ENCODE peak calls at places on chromosomes 3 and 15, in ten cellular contexts. One of them, this sample, is unnamed. For H3K4me1 and H3K36me3, the result is how much of the 10 kb centered on the place peaks cover.

GRCh38 chr3:39814007-39814406 is 4.6 kb downstream of the MYRIP start:
- DNase-seq in aorta: no peak
- DNase-seq in CD4-positive, CD25-positive, alpha-beta regulatory T cell: no peak
- DNase-seq in GM12878: no peak
- DNase-seq in colonic mucosa: no peak
- DNase-seq in neuronal stem cell: no peak
- DNase-seq in mammary epithelial cell: no peak
- DNase-seq in left lung: no peak
- DNase-seq in PC-3: no peak
- DNase-seq in IMR-90: no peak
- DNase-seq in this sample: no peak

GRCh38 chr3:51568041-51568440 is 29.5 kb downstream of the RAD54L2 start:
- DNase-seq in aorta: no peak
- DNase-seq in CD4-positive, CD25-positive, alpha-beta regulatory T cell: no peak
- DNase-seq in GM12878: no peak
- DNase-seq in colonic mucosa: no peak
- DNase-seq in neuronal stem cell: no peak
- DNase-seq in mammary epithelial cell: no peak
- DNase-seq in left lung: no peak
- DNase-seq in PC-3: no peak
- DNase-seq in IMR-90: no peak
- DNase-seq in this sample: no peak

GRCh38 chr15:90560229-90560771 is 30.6 kb downstream of the CRTC3 start:
- DNase-seq in aorta: no peak
- DNase-seq in CD4-positive, CD25-positive, alpha-beta regulatory T cell: no peak
- DNase-seq in GM12878: no peak
- DNase-seq in colonic mucosa: peak
- DNase-seq in neuronal stem cell: no peak
- DNase-seq in mammary epithelial cell: peak
- DNase-seq in left lung: no peak
- DNase-seq in PC-3: no peak
- DNase-seq in IMR-90: peak
- DNase-seq in this sample: no peak

GRCh38 chr15:48800245-48800644 is 10.6 kb downstream of the CEP152 start:
- DNase-seq in aorta: no peak
- DNase-seq in CD4-positive, CD25-positive, alpha-beta regulatory T cell: no peak
- DNase-seq in GM12878: no peak
- DNase-seq in colonic mucosa: no peak
- DNase-seq in neuronal stem cell: no peak
- DNase-seq in mammary epithelial cell: no peak
- DNase-seq in left lung: no peak
- DNase-seq in PC-3: no peak
- DNase-seq in IMR-90: no peak
- DNase-seq in this sample: no peak

GRCh38 chr15:51403072-51403878 is 61.8 kb downstream of the GLDN start:
- DNase-seq in aorta: no peak
- DNase-seq in CD4-positive, CD25-positive, alpha-beta regulatory T cell: no peak
- DNase-seq in GM12878: no peak
- DNase-seq in colonic mucosa: peak
- DNase-seq in neuronal stem cell: no peak
- DNase-seq in mammary epithelial cell: peak
- DNase-seq in left lung: no peak
- DNase-seq in PC-3: peak
- DNase-seq in IMR-90: peak
- DNase-seq in this sample: peak

GRCh38 chr3:10928396-10928960 is 64.1 kb upstream of the SLC6A1 start:
- DNase-seq in aorta: no peak
- DNase-seq in CD4-positive, CD25-positive, alpha-beta regulatory T cell: no peak
- DNase-seq in GM12878: no peak
- DNase-seq in colonic mucosa: no peak
- DNase-seq in neuronal stem cell: no peak
- DNase-seq in mammary epithelial cell: no peak
- DNase-seq in left lung: no peak
- DNase-seq in PC-3: no peak
- DNase-seq in IMR-90: no peak
- DNase-seq in this sample: no peak

GRCh38 chr15:75955720-75956119 is 52.0 kb downstream of the FBXO22 start:
- DNase-seq in aorta: no peak
- DNase-seq in CD4-positive, CD25-positive, alpha-beta regulatory T cell: no peak
- DNase-seq in GM12878: no peak
- DNase-seq in colonic mucosa: no peak
- DNase-seq in neuronal stem cell: no peak
- DNase-seq in mammary epithelial cell: no peak
- DNase-seq in left lung: no peak
- DNase-seq in PC-3: no peak
- DNase-seq in IMR-90: no peak
- DNase-seq in this sample: no peak

GRCh38 chr3:187850256-187851010 is 105.2 kb upstream of the BCL6 start:
- DNase-seq in aorta: no peak
- DNase-seq in CD4-positive, CD25-positive, alpha-beta regulatory T cell: no peak
- DNase-seq in GM12878: no peak
- DNase-seq in colonic mucosa: no peak
- DNase-seq in neuronal stem cell: no peak
- DNase-seq in mammary epithelial cell: no peak
- DNase-seq in left lung: no peak
- DNase-seq in PC-3: no peak
- DNase-seq in IMR-90: no peak
- DNase-seq in this sample: no peak

GRCh38 chr15:63726491-63726890 is 107.3 kb downstream of the HERC1 start:
- DNase-seq in aorta: no peak
- DNase-seq in CD4-positive, CD25-positive, alpha-beta regulatory T cell: no peak
- DNase-seq in GM12878: no peak
- DNase-seq in colonic mucosa: no peak
- DNase-seq in neuronal stem cell: no peak
- DNase-seq in mammary epithelial cell: no peak
- DNase-seq in left lung: no peak
- DNase-seq in PC-3: no peak
- DNase-seq in IMR-90: peak
- DNase-seq in this sample: no peak

GRCh38 chr3:108242776-108243175 is 20.6 kb upstream of the IFT57 start:
- DNase-seq in aorta: no peak
- DNase-seq in CD4-positive, CD25-positive, alpha-beta regulatory T cell: no peak
- DNase-seq in GM12878: no peak
- DNase-seq in colonic mucosa: no peak
- DNase-seq in neuronal stem cell: no peak
- DNase-seq in mammary epithelial cell: no peak
- DNase-seq in left lung: no peak
- DNase-seq in PC-3: no peak
- DNase-seq in IMR-90: no peak
- DNase-seq in this sample: no peak

GRCh38 chr15:80567721-80568157 is 127.4 kb upstream of the ABHD17C start:
- DNase-seq in aorta: no peak
- DNase-seq in CD4-positive, CD25-positive, alpha-beta regulatory T cell: no peak
- DNase-seq in GM12878: no peak
- DNase-seq in colonic mucosa: peak
- DNase-seq in neuronal stem cell: peak
- DNase-seq in mammary epithelial cell: peak
- DNase-seq in left lung: no peak
- DNase-seq in PC-3: peak
- DNase-seq in IMR-90: peak
- DNase-seq in this sample: peak

GRCh38 chr3:143311096-143311495 is 191.5 kb downstream of the CHST2 start:
- DNase-seq in aorta: no peak
- DNase-seq in CD4-positive, CD25-positive, alpha-beta regulatory T cell: no peak
- DNase-seq in GM12878: no peak
- DNase-seq in colonic mucosa: no peak
- DNase-seq in neuronal stem cell: no peak
- DNase-seq in mammary epithelial cell: no peak
- DNase-seq in left lung: no peak
- DNase-seq in PC-3: no peak
- DNase-seq in IMR-90: no peak
- DNase-seq in this sample: no peak

GRCh38 chr3:126748701-126749546 is 44.9 kb downstream of the CHCHD6 start:
- DNase-seq in aorta: no peak
- DNase-seq in CD4-positive, CD25-positive, alpha-beta regulatory T cell: no peak
- DNase-seq in GM12878: no peak
- DNase-seq in colonic mucosa: no peak
- DNase-seq in neuronal stem cell: no peak
- DNase-seq in mammary epithelial cell: no peak
- DNase-seq in left lung: no peak
- DNase-seq in PC-3: no peak
- DNase-seq in IMR-90: no peak
- DNase-seq in this sample: no peak

GRCh38 chr3:113498221-113499005 is 16.5 kb downstream of the SPICE1 start:
- DNase-seq in aorta: no peak
- DNase-seq in CD4-positive, CD25-positive, alpha-beta regulatory T cell: no peak
- DNase-seq in GM12878: no peak
- DNase-seq in colonic mucosa: no peak
- DNase-seq in neuronal stem cell: no peak
- DNase-seq in mammary epithelial cell: no peak
- DNase-seq in left lung: no peak
- DNase-seq in PC-3: peak
- DNase-seq in IMR-90: peak
- DNase-seq in this sample: no peak

GRCh38 chr3:8749316-8749715 is 15.7 kb downstream of the CAV3 start:
- DNase-seq in aorta: peak
- DNase-seq in CD4-positive, CD25-positive, alpha-beta regulatory T cell: no peak
- DNase-seq in GM12878: no peak
- DNase-seq in colonic mucosa: no peak
- DNase-seq in neuronal stem cell: no peak
- DNase-seq in mammary epithelial cell: no peak
- DNase-seq in left lung: no peak
- DNase-seq in PC-3: no peak
- DNase-seq in IMR-90: no peak
- DNase-seq in this sample: no peak

GRCh38 chr15:96354731-96355560 is 24.4 kb downstream of the NR2F2 start:
- DNase-seq in aorta: no peak
- DNase-seq in CD4-positive, CD25-positive, alpha-beta regulatory T cell: no peak
- DNase-seq in GM12878: no peak
- DNase-seq in colonic mucosa: no peak
- DNase-seq in neuronal stem cell: no peak
- DNase-seq in mammary epithelial cell: peak
- DNase-seq in left lung: no peak
- DNase-seq in PC-3: peak
- DNase-seq in IMR-90: peak
- DNase-seq in this sample: no peak
- H3K4me1 ChIP-seq in aorta: under half
- H3K4me1 ChIP-seq in CD4-positive, CD25-positive, alpha-beta regulatory T cell: under half
- H3K4me1 ChIP-seq in GM12878: under half
- H3K4me1 ChIP-seq in colonic mucosa: under half
- H3K4me1 ChIP-seq in neuronal stem cell: under half
- H3K4me1 ChIP-seq in mammary epithelial cell: under half
- H3K4me1 ChIP-seq in left lung: under half
- H3K4me1 ChIP-seq in PC-3: under half
- H3K4me1 ChIP-seq in IMR-90: under half
- H3K4me1 ChIP-seq in this sample: under half

GRCh38 chr15:26804063-26804804 is 31.4 kb upstream of the GABRB3 start:
- DNase-seq in aorta: no peak
- DNase-seq in CD4-positive, CD25-positive, alpha-beta regulatory T cell: no peak
- DNase-seq in GM12878: no peak
- DNase-seq in colonic mucosa: no peak
- DNase-seq in neuronal stem cell: no peak
- DNase-seq in mammary epithelial cell: no peak
- DNase-seq in left lung: no peak
- DNase-seq in PC-3: no peak
- DNase-seq in IMR-90: no peak
- DNase-seq in this sample: no peak

GRCh38 chr15:26806574-26806973 is 33.7 kb upstream of the GABRB3 start:
- DNase-seq in aorta: no peak
- DNase-seq in CD4-positive, CD25-positive, alpha-beta regulatory T cell: no peak
- DNase-seq in GM12878: no peak
- DNase-seq in colonic mucosa: no peak
- DNase-seq in neuronal stem cell: no peak
- DNase-seq in mammary epithelial cell: no peak
- DNase-seq in left lung: no peak
- DNase-seq in PC-3: no peak
- DNase-seq in IMR-90: no peak
- DNase-seq in this sample: no peak

GRCh38 chr15:26806161-26806560 is 33.3 kb upstream of the GABRB3 start:
- DNase-seq in aorta: no peak
- DNase-seq in CD4-positive, CD25-positive, alpha-beta regulatory T cell: no peak
- DNase-seq in GM12878: no peak
- DNase-seq in colonic mucosa: no peak
- DNase-seq in neuronal stem cell: no peak
- DNase-seq in mammary epithelial cell: no peak
- DNase-seq in left lung: no peak
- DNase-seq in PC-3: no peak
- DNase-seq in IMR-90: no peak
- DNase-seq in this sample: no peak

GRCh38 chr15:26805470-26805869 is 32.6 kb upstream of the GABRB3 start:
- DNase-seq in aorta: no peak
- DNase-seq in CD4-positive, CD25-positive, alpha-beta regulatory T cell: no peak
- DNase-seq in GM12878: no peak
- DNase-seq in colonic mucosa: no peak
- DNase-seq in neuronal stem cell: no peak
- DNase-seq in mammary epithelial cell: no peak
- DNase-seq in left lung: no peak
- DNase-seq in PC-3: no peak
- DNase-seq in IMR-90: no peak
- DNase-seq in this sample: no peak

GRCh38 chr15:26807517-26808427 is 34.9 kb upstream of the GABRB3 start:
- DNase-seq in aorta: no peak
- DNase-seq in CD4-positive, CD25-positive, alpha-beta regulatory T cell: no peak
- DNase-seq in GM12878: no peak
- DNase-seq in colonic mucosa: no peak
- DNase-seq in neuronal stem cell: no peak
- DNase-seq in mammary epithelial cell: no peak
- DNase-seq in left lung: no peak
- DNase-seq in PC-3: no peak
- DNase-seq in IMR-90: no peak
- DNase-seq in this sample: no peak
- H3K36me3 ChIP-seq in aorta: under half
- H3K36me3 ChIP-seq in CD4-positive, CD25-positive, alpha-beta regulatory T cell: under half
- H3K36me3 ChIP-seq in GM12878: under half
- H3K36me3 ChIP-seq in colonic mucosa: under half
- H3K36me3 ChIP-seq in neuronal stem cell: under half
- H3K36me3 ChIP-seq in mammary epithelial cell: under half
- H3K36me3 ChIP-seq in left lung: under half
- H3K36me3 ChIP-seq in PC-3: under half
- H3K36me3 ChIP-seq in IMR-90: under half
- H3K36me3 ChIP-seq in this sample: under half

GRCh38 chr3:194772241-194773000 is 86.7 kb downstream of the FAM43A start:
- DNase-seq in aorta: no peak
- DNase-seq in CD4-positive, CD25-positive, alpha-beta regulatory T cell: no peak
- DNase-seq in GM12878: no peak
- DNase-seq in colonic mucosa: no peak
- DNase-seq in neuronal stem cell: no peak
- DNase-seq in mammary epithelial cell: peak
- DNase-seq in left lung: no peak
- DNase-seq in PC-3: no peak
- DNase-seq in IMR-90: no peak
- DNase-seq in this sample: no peak
- H3K27ac ChIP-seq in aorta: no peak
- H3K27ac ChIP-seq in CD4-positive, CD25-positive, alpha-beta regulatory T cell: no peak
- H3K27ac ChIP-seq in GM12878: no peak
- H3K27ac ChIP-seq in colonic mucosa: no peak
- H3K27ac ChIP-seq in neuronal stem cell: no peak
- H3K27ac ChIP-seq in mammary epithelial cell: no peak
- H3K27ac ChIP-seq in left lung: no peak
- H3K27ac ChIP-seq in PC-3: peak
- H3K27ac ChIP-seq in IMR-90: no peak
- H3K27ac ChIP-seq in this sample: no peak

DNA sequence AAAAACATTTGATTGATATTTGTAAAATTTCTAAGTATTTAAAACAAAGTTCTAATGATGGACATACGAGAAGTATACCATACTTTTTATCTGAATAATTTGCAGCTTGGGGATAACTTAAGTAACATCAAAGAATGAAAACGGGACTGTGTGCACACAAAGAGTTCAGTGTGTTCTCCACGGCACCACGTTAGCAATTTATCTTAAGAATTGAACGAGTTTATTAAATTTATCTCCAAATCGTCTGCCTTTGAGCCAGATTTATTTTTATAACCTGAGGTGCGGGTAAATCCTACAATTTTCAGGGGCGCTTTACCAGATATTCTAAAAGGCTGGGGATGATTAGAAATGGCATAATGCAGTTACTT is 3.4 kb downstream of the CHD2 start:
- DNase-seq in aorta: no peak
- DNase-seq in CD4-positive, CD25-positive, alpha-beta regulatory T cell: no peak
- DNase-seq in GM12878: no peak
- DNase-seq in colonic mucosa: no peak
- DNase-seq in neuronal stem cell: no peak
- DNase-seq in mammary epithelial cell: no peak
- DNase-seq in left lung: no peak
- DNase-seq in PC-3: no peak
- DNase-seq in IMR-90: no peak
- DNase-seq in this sample: no peak
- H3K4me1 ChIP-seq in aorta: under half
- H3K4me1 ChIP-seq in CD4-positive, CD25-positive, alpha-beta regulatory T cell: half or more
- H3K4me1 ChIP-seq in GM12878: under half
- H3K4me1 ChIP-seq in colonic mucosa: under half
- H3K4me1 ChIP-seq in neuronal stem cell: under half
- H3K4me1 ChIP-seq in mammary epithelial cell: under half
- H3K4me1 ChIP-seq in left lung: under half
- H3K4me1 ChIP-seq in PC-3: under half
- H3K4me1 ChIP-seq in IMR-90: under half
- H3K4me1 ChIP-seq in this sample: half or more